ENCODE peak calls at places on chromosomes 5 and 9, in ten cellular contexts. A is GM23248; Y is ELF-1; R is stromal cell of bone marrow; D is H9; P is stimulated activated CD4-positive, alpha-beta T cell treated with anti-CD3 and anti-CD28 coated beads, Interleukin-4, amount 100 ng/mL, for 48 hours; X is sciatic nerve; O is AG20443; E is NCI-H1105 treated with DMSO at 0.1 percent for 48 hours; Z is NCI-H1694 treated with DMSO at 0.1 percent for 48 hours. Q is an unnamed sample.

GRCh38 chr9:130927995-130928900 is 10.8 kb downstream of the FIBCD1 start:
- DNase-seq in A (peak; percentile 64), Y (no peak), R (no peak), D (no peak), P (no peak), X (no peak), O (peak; percentile 34), E (peak; percentile 78), Z (peak; percentile 25), Q (no peak)

GRCh38 chr5:61630908-61631307 is 298.9 kb downstream of the ZSWIM6 start:
- DNase-seq in A (no peak), Y (no peak), R (no peak), D (no peak), P (no peak), X (no peak), O (no peak), E (no peak), Z (no peak), Q (no peak)

GRCh38 chr5:113058706-113059226 is 82.2 kb downstream of the DCP2 start:
- DNase-seq in A (no peak), Y (no peak), R (no peak), D (no peak), P (no peak), X (no peak), O (no peak), E (no peak), Z (no peak), Q (no peak)

GRCh38 chr5:42586625-42587024 is 163.4 kb downstream of the GHR start:
- DNase-seq in A (no peak), Y (no peak), R (no peak), D (no peak), P (no peak), X (no peak), O (no peak), E (no peak), Z (no peak), Q (no peak)

GRCh38 chr9:75105841-75106240 is 17.5 kb downstream of the OSTF1 start:
- DNase-seq in A (no peak), Y (no peak), R (no peak), D (no peak), P (no peak), X (no peak), O (no peak), E (no peak), Z (no peak), Q (no peak)

GRCh38 chr5:146388418-146388817 is 49.8 kb downstream of the POU4F3 start:
- DNase-seq in A (peak; percentile 26), Y (no peak), R (no peak), D (no peak), P (no peak), X (no peak), O (no peak), E (no peak), Z (no peak), Q (no peak)

GRCh38 chr5:170451764-170452365 is 52.0 kb upstream of the KCNIP1 start:
- DNase-seq in A (peak; percentile 93), Y (no peak), R (peak; percentile 47), D (no peak), P (no peak), X (no peak), O (peak; percentile 90), E (no peak), Z (no peak), Q (peak; percentile 57)

GRCh38 chr9:88991066-88992030 is at the start of gene S1PR3:
- DNase-seq in A (peak; percentile 71), Y (peak; percentile 55), R (no peak), D (peak; percentile 82), P (peak; percentile 18), X (peak; percentile 82), O (peak; percentile 80), E (peak; percentile 13), Z (no peak), Q (no peak)